ENCODE peak calls at places on chromosomes 16 and 17, in eight cellular contexts. Z is esophagus squamous epithelium, B is Peyer's patch, N is right cardiac atrium, J is upper lobe of right lung, U is tibial artery, L is transverse colon, V is PC-3. G is an unnamed sample.

GRCh38 chr17:19364699-19365498 is 2.4 kb upstream of the B9D1 start:
- DNase-seq in Z (no peak), B (peak; percentile 35), N (no peak), J (peak; percentile 54), U (peak; percentile 18), L (no peak), V (no peak), G (no peak)

GRCh38 chr16:83793179-83793578 is 14.6 kb upstream of the HSBP1 start:
- DNase-seq in Z (no peak), B (no peak), N (no peak), J (no peak), U (no peak), L (no peak), V (peak; percentile 20), G (no peak)

GRCh38 chr17:61689610-61690180 is 98.7 kb upstream of the NACA2 start:
- DNase-seq in Z (no peak), B (no peak), N (no peak), J (no peak), U (no peak), L (no peak), V (peak; percentile 43), G (no peak)

GRCh38 chr17:57370583-57370982 is 114.3 kb downstream of the MSI2 start:
- DNase-seq in Z (no peak), B (no peak), N (no peak), J (no peak), U (no peak), L (no peak), V (no peak), G (no peak)

GRCh38 chr16:63776034-63776433 is 1345.8 kb downstream of the CDH11 start:
- DNase-seq in Z (no peak), B (no peak), N (no peak), J (no peak), U (no peak), L (no peak), V (no peak), G (no peak)

GRCh38 chr16:47905771-47906170 is 250.0 kb downstream of the ABCC12 start:
- DNase-seq in Z (no peak), B (no peak), N (no peak), J (no peak), U (no peak), L (no peak), V (peak; percentile 79), G (no peak)

GRCh38 chr17:74281799-74282198 is 7.8 kb downstream of the DNAI2 start:
- DNase-seq in Z (no peak), B (no peak), N (no peak), J (no peak), U (no peak), L (no peak), V (no peak), G (no peak)

GRCh38 chr17:82882715-82883446 is 43.1 kb upstream of the ZNF750 start:
- DNase-seq in Z (no peak), B (no peak), N (no peak), J (peak; percentile 89), U (no peak), L (peak; percentile 70), V (no peak), G (peak; percentile 33)

GRCh38 chr16:31033709-31034492 is 543 bp downstream of the STX4 start:
- DNase-seq in Z (peak; percentile 24), B (peak; percentile 95), N (peak; percentile 93), J (peak; percentile 95), U (peak; percentile 96), L (peak; percentile 94), V (peak; percentile 73), G (peak; percentile 95)

GRCh38 chr16:19688396-19689024 is 29.5 kb downstream of the KNOP1 start:
- DNase-seq in Z (no peak), B (no peak), N (no peak), J (peak; percentile 52), U (no peak), L (no peak), V (no peak), G (no peak)

GRCh38 chr16:57128787-57129389 is 36.5 kb downstream of the CPNE2 start:
- DNase-seq in Z (no peak), B (no peak), N (no peak), J (no peak), U (no peak), L (no peak), V (no peak), G (no peak)

GRCh38 chr16:8751481-8752311 is 45.7 kb downstream of the TMEM186 start:
- DNase-seq in Z (no peak), B (no peak), N (no peak), J (no peak), U (no peak), L (no peak), V (peak; percentile 51), G (no peak)

GRCh38 chr16:24815052-24815451 is 30.7 kb upstream of the SLC5A11 start:
- DNase-seq in Z (no peak), B (no peak), N (no peak), J (no peak), U (no peak), L (no peak), V (no peak), G (no peak)

GRCh38 chr17:16313159-16314090 is 39.8 kb downstream of the CENPV start:
- DNase-seq in Z (no peak), B (no peak), N (no peak), J (no peak), U (no peak), L (no peak), V (no peak), G (no peak)

GRCh38 chr17:10798332-10798749 is 5.6 kb downstream of the TMEM238L start:
- DNase-seq in Z (no peak), B (peak; percentile 63), N (no peak), J (no peak), U (no peak), L (peak; percentile 73), V (peak; percentile 61), G (no peak)

GRCh38 chr17:20189322-20189721 is 180.2 kb downstream of the SPECC1 start:
- DNase-seq in Z (no peak), B (no peak), N (no peak), J (no peak), U (no peak), L (no peak), V (peak; percentile 67), G (no peak)

DNA sequence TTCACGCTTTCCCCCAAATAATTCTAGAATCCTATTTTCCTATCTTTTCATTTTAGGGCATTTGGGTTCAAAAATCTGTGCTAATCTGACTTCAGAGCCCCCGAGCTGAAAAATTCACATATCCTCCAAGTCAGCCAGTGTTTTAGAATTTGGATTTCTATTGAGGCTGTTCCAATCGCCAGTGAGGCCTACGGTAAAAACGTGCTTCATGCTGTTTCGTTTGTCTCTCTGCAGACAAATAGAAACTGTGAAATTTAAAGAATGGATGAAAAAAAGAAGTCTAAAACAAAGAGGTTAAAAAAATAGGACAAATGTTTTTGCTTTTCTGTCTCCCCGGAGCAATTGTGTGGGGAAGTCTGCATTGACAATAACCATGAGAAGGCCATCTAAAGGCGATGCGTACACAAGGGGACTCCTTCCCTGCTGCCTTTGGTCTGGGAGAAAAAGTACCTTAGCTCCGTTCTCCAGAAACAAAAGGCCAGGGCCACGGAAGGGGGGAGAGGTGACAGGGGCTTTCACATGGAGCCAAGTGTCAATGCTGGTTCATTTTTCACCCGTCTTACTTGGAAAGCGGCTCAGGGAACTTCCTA is 4.6 kb upstream of the ZFHX3 start:
- DNase-seq in Z (no peak), B (no peak), N (no peak), J (no peak), U (no peak), L (no peak), V (no peak), G (no peak)
- H3K4me3 ChIP-seq in Z (no peak overlapping the region), B (no peak overlapping the region), N (no peak overlapping the region), J (no peak overlapping the region), U (peak overlapping the region; percentile 84), L (no peak overlapping the region), V (peak overlapping the region; percentile 85), G (peak overlapping the region; percentile 88)

GRCh38 chr17:7803981-7804380 is 30.0 kb upstream of the KDM6B start:
- DNase-seq in Z (no peak), B (no peak), N (no peak), J (peak; percentile 78), U (no peak), L (peak; percentile 85), V (peak; percentile 88), G (no peak)

GRCh38 chr17:7801582-7801981 is 32.4 kb upstream of the KDM6B start:
- DNase-seq in Z (no peak), B (no peak), N (no peak), J (no peak), U (no peak), L (no peak), V (no peak), G (no peak)

GRCh38 chr17:7809086-7809790 is 24.8 kb upstream of the KDM6B start:
- DNase-seq in Z (no peak), B (no peak), N (no peak), J (no peak), U (no peak), L (no peak), V (peak; percentile 78), G (no peak)

GRCh38 chr17:7807206-7807605 is 26.8 kb upstream of the KDM6B start:
- DNase-seq in Z (no peak), B (no peak), N (no peak), J (no peak), U (no peak), L (no peak), V (no peak), G (no peak)

GRCh38 chr17:7806592-7806991 is 27.4 kb upstream of the KDM6B start:
- DNase-seq in Z (no peak), B (no peak), N (no peak), J (no peak), U (no peak), L (no peak), V (no peak), G (no peak)
- H3K27ac ChIP-seq in Z (no peak overlapping the region), B (no peak overlapping the region), N (no peak overlapping the region), J (no peak overlapping the region), U (no peak overlapping the region), L (no peak overlapping the region), V (no peak overlapping the region), G (no peak overlapping the region)

DNA sequence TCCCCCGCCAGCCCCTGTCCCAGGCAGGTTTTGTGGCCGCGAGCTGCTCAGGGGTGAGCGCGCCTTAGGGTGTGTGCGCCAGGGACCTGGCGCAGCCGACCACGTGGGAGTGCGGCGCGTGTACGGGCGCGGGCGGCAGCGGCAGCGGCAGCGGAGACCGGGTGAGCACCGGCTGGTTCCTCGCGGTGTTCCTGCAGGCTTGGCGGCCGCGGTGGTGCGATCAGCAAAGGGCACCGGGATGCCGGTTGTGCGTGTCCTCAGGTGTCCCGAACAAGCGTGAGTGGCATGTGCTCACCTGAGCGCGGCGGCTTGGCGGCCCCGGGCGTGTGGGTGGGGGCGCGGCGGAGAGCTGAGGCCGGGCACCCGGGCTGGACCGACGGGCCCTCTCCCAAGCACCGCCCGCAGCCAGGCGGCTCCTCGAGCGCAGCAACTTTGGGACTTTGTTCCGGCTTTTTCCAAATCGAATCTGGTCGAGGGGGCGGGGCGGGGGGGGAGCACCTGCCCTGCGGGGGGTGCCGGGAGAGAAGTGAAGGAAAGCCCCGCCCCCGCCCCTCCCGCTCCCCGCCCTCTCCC is 331 bp upstream of the HSD11B2 start:
- DNase-seq in Z (no peak), B (peak; percentile 94), N (no peak), J (peak; percentile 76), U (no peak), L (peak; percentile 89), V (peak; percentile 52), G (no peak)
- H3K4me3 ChIP-seq in Z (peak overlapping the region; percentile 46), B (peak overlapping the region; percentile 92), N (peak overlapping the region; percentile 59), J (peak overlapping the region; percentile 50), U (peak overlapping the region; percentile 56), L (peak overlapping the region; percentile 49), V (peak overlapping the region; percentile 68), G (peak overlapping the region; percentile 68)

DNA sequence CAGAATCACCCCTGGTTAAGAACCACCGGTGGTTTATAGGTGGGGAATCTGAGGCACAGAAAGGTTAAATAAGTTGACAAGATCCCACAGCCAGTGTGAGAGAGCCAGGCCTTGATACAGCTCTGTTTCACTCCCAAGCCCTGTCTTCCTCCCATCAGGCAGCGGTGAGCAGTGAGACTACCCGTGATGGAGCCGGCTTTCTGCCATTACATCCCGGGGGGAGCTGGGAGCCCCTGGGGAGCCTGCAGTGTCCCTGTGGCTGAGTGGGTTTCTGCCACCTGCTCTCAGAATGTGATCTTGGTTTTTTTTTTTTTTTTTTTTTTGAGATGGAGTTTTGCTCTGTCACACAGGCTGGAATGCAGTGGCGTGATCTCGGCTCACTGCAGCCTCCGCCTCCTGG is 66.4 kb downstream of the ABCC1 start:
- DNase-seq in Z (no peak), B (no peak), N (no peak), J (no peak), U (no peak), L (no peak), V (no peak), G (no peak)
- H3K27ac ChIP-seq in Z (peak overlapping the region; percentile 60), B (no peak overlapping the region), N (no peak overlapping the region), J (no peak overlapping the region), U (peak overlapping the region; percentile 52), L (peak overlapping the region; percentile 78), V (no peak overlapping the region), G (no peak overlapping the region)

G was measured in ascending aorta.